ENCODE peak calls at places on chromosome 16, in four cellular contexts. D is fibroblast of mammary gland, X is lung, L is fibroblast of lung. C is an unnamed sample.

GRCh38 chr16:13194766-13195165 is 293.4 kb downstream of the SHISA9 start:
- DNase-seq in D (peak; percentile 14), X (no peak), L (no peak), C (no peak)

GRCh38 chr16:5634781-5635180 is 537.2 kb upstream of the EEF2KMT start:
- DNase-seq in D (no peak), X (no peak), L (no peak), C (no peak)

GRCh38 chr16:19963306-19963705 is 78.7 kb upstream of the GPRC5B start:
- DNase-seq in D (no peak), X (no peak), L (no peak), C (no peak)

GRCh38 chr16:84042879-84043485 is 387 bp upstream of the SLC38A8 start:
- DNase-seq in D (no peak), X (no peak), L (no peak), C (no peak)

GRCh38 chr16:9844361-9844760 is 337.9 kb downstream of the GRIN2A start:
- DNase-seq in D (peak; percentile 97), X (no peak), L (peak; percentile 75), C (no peak)

GRCh38 chr16:89330177-89330856 is 112.8 kb downstream of the ZNF778 start:
- DNase-seq in D (peak; percentile 55), X (no peak), L (peak; percentile 78), C (peak; percentile 74)

GRCh38 chr16:11799509-11800384 is 2.7 kb upstream of the ZC3H7A start:
- DNase-seq in D (no peak), X (no peak), L (no peak), C (no peak)

GRCh38 chr16:57299009-57299718 is 14.7 kb upstream of the PLLP start:
- DNase-seq in D (peak; percentile 78), X (peak; percentile 63), L (no peak), C (peak; percentile 76)

GRCh38 chr16:58028168-58028455 is 2.6 kb downstream of the MMP15 start:
- DNase-seq in D (no peak), X (no peak), L (no peak), C (no peak)

GRCh38 chr16:54140057-54140787 is 146.4 kb downstream of the IRX3 start:
- DNase-seq in D (no peak), X (no peak), L (no peak), C (no peak)

GRCh38 chr16:82660078-82660645 is 33.4 kb downstream of the CDH13 start:
- DNase-seq in D (peak; percentile 25), X (no peak), L (peak; percentile 57), C (no peak)

GRCh38 chr16:58515871-58516767 is 802 bp downstream of the SETD6 start:
- DNase-seq in D (no peak), X (no peak), L (no peak), C (peak; percentile 51)

GRCh38 chr16:75559564-75560372 is 3.7 kb upstream of the TMEM231 start:
- DNase-seq in D (peak; percentile 85), X (no peak), L (peak; percentile 73), C (peak; percentile 28)

GRCh38 chr16:10335681-10336080 is 50.2 kb upstream of the ATF7IP2 start:
- DNase-seq in D (no peak), X (no peak), L (no peak), C (no peak)

GRCh38 chr16:84412262-84412661 is 43.9 kb downstream of the ATP2C2 start:
- DNase-seq in D (no peak), X (no peak), L (no peak), C (no peak)

GRCh38 chr16:50613281-50613991 is 65.2 kb downstream of the NKD1 start:
- DNase-seq in D (peak; percentile 3), X (no peak), L (no peak), C (no peak)

GRCh38 chr16:22335668-22336246 is 38.5 kb downstream of the POLR3E start:
- DNase-seq in D (no peak), X (no peak), L (no peak), C (no peak)

GRCh38 chr16:24975428-24975889 is 39.7 kb downstream of the ARHGAP17 start:
- DNase-seq in D (no peak), X (no peak), L (no peak), C (peak; percentile 77)

GRCh38 chr16:68744744-68745280 is 7.7 kb downstream of the CDH1 start:
- DNase-seq in D (no peak), X (peak; percentile 89), L (peak; percentile 30), C (peak; percentile 64)

GRCh38 chr16:59573528-59574271 is 839.6 kb upstream of the GOT2 start:
- DNase-seq in D (peak; percentile 71), X (no peak), L (peak; percentile 96), C (peak; percentile 43)

GRCh38 chr16:69566437-69567030 is 768 bp downstream of the NFAT5 start:
- DNase-seq in D (peak; percentile 72), X (peak; percentile 68), L (peak; percentile 76), C (no peak)

GRCh38 chr16:46883690-46884512 is at the start of gene GPT2:
- DNase-seq in D (peak; percentile 90), X (peak; percentile 97), L (peak; percentile 95), C (peak; percentile 97)
- TF ChIP-seq CTCF in D (no peak), X (peak; percentile 28), L (no peak), C (peak; percentile 24)

GRCh38 chr16:46573008-46573833 is 48.0 kb downstream of the SHCBP1 start:
- DNase-seq in D (peak; percentile 54), X (no peak), L (peak; percentile 47), C (peak; percentile 56)

GRCh38 chr16:46573834-46574159 is 47.4 kb downstream of the SHCBP1 start:
- DNase-seq in D (no peak), X (no peak), L (no peak), C (no peak)

GRCh38 chr16:46568472-46569230 is 52.5 kb downstream of the SHCBP1 start:
- DNase-seq in D (peak; percentile 2), X (no peak), L (no peak), C (no peak)

DNA sequence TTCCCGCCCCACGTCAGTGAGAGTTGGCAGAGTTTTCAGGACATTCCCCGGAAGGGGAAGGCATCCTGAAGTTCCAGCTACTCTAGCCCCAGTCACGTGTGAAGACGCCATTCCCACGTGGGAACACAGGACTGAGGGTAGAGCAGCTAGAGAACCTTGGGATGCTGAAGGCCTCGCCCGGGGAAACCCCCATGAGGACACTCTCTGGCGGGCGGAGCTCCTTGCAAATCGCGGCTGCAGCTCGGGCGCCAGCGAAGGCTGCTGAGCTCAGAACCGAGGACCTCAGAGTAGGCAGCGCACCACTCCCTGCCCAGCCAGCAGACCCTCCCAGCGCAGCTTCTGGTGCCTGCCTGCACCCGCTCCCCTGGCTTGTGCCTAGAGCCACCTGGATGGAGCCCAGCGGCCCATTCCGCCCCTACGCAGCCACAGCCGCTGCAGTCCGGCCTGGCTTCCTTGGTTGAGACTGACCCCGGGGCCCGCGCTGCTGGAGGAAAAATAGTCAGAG is 51.9 kb downstream of the SHCBP1 start:
- DNase-seq in D (no peak), X (no peak), L (no peak), C (no peak)
- TF ChIP-seq CTCF in D (no peak), X (no peak), L (no peak), C (no peak)

GRCh38 chr16:17939723-17940122 is 396.8 kb downstream of the NPIPA8 start:
- DNase-seq in D (no peak), X (no peak), L (no peak), C (no peak)
- TF ChIP-seq CTCF in D (no peak), X (no peak), L (no peak), C (no peak)

GRCh38 chr16:67660564-67661028 is at the start of gene PARD6A:
- DNase-seq in D (peak; percentile 96), X (peak; percentile 91), L (peak; percentile 96), C (peak; percentile 94)
- TF ChIP-seq CTCF in D (no peak), X (no peak), L (no peak), C (no peak)

GRCh38 chr16:78811247-78811646 is 711.8 kb downstream of the WWOX start:
- DNase-seq in D (no peak), X (no peak), L (no peak), C (no peak)
- TF ChIP-seq CTCF in D (no peak), X (no peak), L (no peak), C (no peak)

DNA sequence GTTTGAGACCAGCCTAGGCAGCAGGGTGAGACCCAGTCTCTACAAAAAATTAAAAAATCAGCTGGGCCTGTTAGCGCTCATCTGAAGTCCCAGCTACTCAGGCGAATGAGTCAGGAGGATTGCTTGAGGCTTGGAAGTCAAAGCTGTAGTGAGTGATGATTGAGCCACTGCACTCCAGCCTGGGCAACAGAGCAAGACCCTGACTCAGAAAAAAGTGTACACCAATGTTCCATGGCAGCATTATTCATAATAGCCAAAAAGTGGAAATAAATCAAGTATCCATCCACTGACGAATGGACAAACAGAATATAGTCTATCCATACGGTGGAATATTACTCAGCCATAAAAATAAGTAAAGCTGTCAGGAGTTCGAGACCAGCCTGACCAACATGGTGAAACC is 2.6 kb downstream of the NMRAL1 start:
- DNase-seq in D (peak; percentile 27), X (no peak), L (no peak), C (no peak)
- TF ChIP-seq CTCF in D (no peak), X (no peak), L (no peak), C (no peak)

DNA sequence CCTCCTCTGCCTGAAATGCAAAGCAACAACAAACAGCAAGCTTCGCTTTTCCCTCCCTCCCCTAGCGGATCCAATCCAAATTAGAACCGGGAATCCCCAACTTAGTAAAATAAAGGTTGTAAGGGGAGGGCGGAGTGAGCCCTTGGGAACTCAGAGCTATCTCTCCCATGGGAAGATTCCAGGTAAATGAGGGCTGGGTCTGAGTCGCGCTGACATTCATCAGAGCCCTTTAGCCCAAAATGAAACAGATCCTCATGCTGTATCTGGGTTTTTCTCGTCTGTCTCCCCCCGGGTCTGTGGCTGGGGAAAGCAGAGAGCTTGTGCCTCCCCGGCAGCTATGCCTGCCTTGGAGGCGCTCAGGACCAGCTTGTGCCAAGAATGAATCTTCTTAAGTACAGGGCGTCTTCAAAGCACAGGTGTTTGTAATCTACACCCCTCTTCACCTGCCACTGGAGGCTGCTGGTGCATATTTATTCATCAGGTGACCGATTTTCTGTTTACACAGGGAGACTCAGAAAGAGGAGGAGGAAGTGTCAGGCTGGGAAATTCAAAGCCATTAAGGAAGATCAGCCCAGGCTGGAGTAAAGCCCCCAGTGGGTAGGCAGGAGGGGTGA is 55.0 kb upstream of the GSE1 start:
- DNase-seq in D (no peak), X (peak; percentile 67), L (no peak), C (peak; percentile 47)
- TF ChIP-seq CTCF in D (no peak), X (no peak), L (no peak), C (no peak)

GRCh38 chr16:79272141-79272577 is 328.4 kb downstream of the MAF start:
- DNase-seq in D (no peak), X (no peak), L (no peak), C (no peak)
- TF ChIP-seq CTCF in D (no peak), X (no peak), L (no peak), C (no peak)

GRCh38 chr16:27326738-27327585 is 13.2 kb downstream of the IL4R start:
- DNase-seq in D (peak; percentile 97), X (peak; percentile 83), L (peak; percentile 94), C (peak; percentile 97)
- TF ChIP-seq CTCF in D (no peak), X (no peak), L (no peak), C (peak; percentile 9)

GRCh38 chr16:86761117-86761971 is 183.0 kb downstream of the FOXL1 start:
- DNase-seq in D (peak; percentile 79), X (peak; percentile 35), L (peak; percentile 66), C (peak; percentile 83)
- TF ChIP-seq CTCF in D (peak; percentile 93), X (peak; percentile 28), L (peak; percentile 94), C (peak; percentile 86)